ENCODE peak calls at places on chromosomes 5 and 9, in four cellular contexts. T, F, V and I are unnamed samples.

GRCh38 chr9:134188421-134189166 is 24.2 kb upstream of the RNU6ATAC start:
- DNase-seq in T (no peak), V (no peak), F (no peak), I (no peak)

GRCh38 chr9:81627481-81627880 is 61.9 kb downstream of the TLE1 start:
- DNase-seq in T (no peak), F (no peak), V (no peak), I (no peak)

GRCh38 chr5:57494104-57495098 is 11.8 kb upstream of the ACTBL2 start:
- DNase-seq in T (peak; percentile 27), V (no peak), F (peak; percentile 93), I (no peak)

GRCh38 chr9:38022995-38023394 is 46.0 kb downstream of the SHB start:
- DNase-seq in V (no peak), F (no peak), T (no peak), I (no peak)

GRCh38 chr9:75612205-75612604 is 278.3 kb upstream of the PCSK5 start:
- DNase-seq in T (no peak), V (no peak), F (no peak), I (no peak)

GRCh38 chr5:132136906-132137305 is 63.3 kb downstream of the CSF2 start:
- DNase-seq in V (no peak), F (peak; percentile 61), T (no peak), I (no peak)

GRCh38 chr9:18216376-18216775 is 257.6 kb upstream of the ADAMTSL1 start:
- DNase-seq in V (no peak), F (no peak), T (no peak), I (no peak)

GRCh38 chr5:64576241-64576640 is 70.4 kb downstream of the RGS7BP start:
- DNase-seq in F (no peak), V (no peak), T (no peak), I (no peak)

GRCh38 chr5:8176101-8176693 is 307.2 kb downstream of the MTRR start:
- DNase-seq in V (no peak), F (no peak), T (no peak), I (no peak)

GRCh38 chr5:14358536-14358935 is 215.4 kb downstream of the TRIO start:
- DNase-seq in T (no peak), V (no peak), F (no peak), I (no peak)